ENCODE peak calls at places on chromosomes 1 and 21, in four cellular contexts. One of them, this sample, is unnamed.

GRCh38 chr1:26598890-26599289 is 69.3 kb downstream of the RPS6KA1 start:
- DNase-seq in IMR-90: no peak
- DNase-seq in GM12891: no peak
- DNase-seq in A549: no peak
- DNase-seq in this sample: no peak

GRCh38 chr1:3463013-3463385 is 8.5 kb downstream of the ARHGEF16 start:
- DNase-seq in IMR-90: no peak
- DNase-seq in GM12891: no peak
- DNase-seq in A549: no peak
- DNase-seq in this sample: no peak

GRCh38 chr1:21337010-21337437 is 46.8 kb upstream of the ECE1 start:
- DNase-seq in IMR-90: no peak
- DNase-seq in GM12891: no peak
- DNase-seq in A549: no peak
- DNase-seq in this sample: no peak

GRCh38 chr1:161427733-161428516 is 60.2 kb upstream of the CFAP126 start:
- DNase-seq in IMR-90: peak; percentile 68
- DNase-seq in GM12891: no peak
- DNase-seq in A549: peak; percentile 82
- DNase-seq in this sample: peak; percentile 50

GRCh38 chr21:17869115-17869514 is 50.0 kb upstream of the C21orf91 start:
- DNase-seq in IMR-90: no peak
- DNase-seq in GM12891: no peak
- DNase-seq in A549: no peak
- DNase-seq in this sample: no peak

GRCh38 chr1:69744381-69744780 is 176.7 kb downstream of the LRRC7 start:
- DNase-seq in IMR-90: no peak
- DNase-seq in GM12891: no peak
- DNase-seq in A549: no peak
- DNase-seq in this sample: no peak

GRCh38 chr1:223776075-223776814 is 63.9 kb downstream of the CAPN2 start:
- DNase-seq in IMR-90: peak; percentile 91
- DNase-seq in GM12891: no peak
- DNase-seq in A549: peak; percentile 83
- DNase-seq in this sample: peak; percentile 57

GRCh38 chr1:24048205-24048869 is 63.6 kb downstream of the MYOM3 start:
- DNase-seq in IMR-90: no peak
- DNase-seq in GM12891: no peak
- DNase-seq in A549: no peak
- DNase-seq in this sample: no peak

GRCh38 chr1:212525479-212526110 is 83.0 kb upstream of the ATF3 start:
- DNase-seq in IMR-90: peak; percentile 62
- DNase-seq in GM12891: no peak
- DNase-seq in A549: no peak
- DNase-seq in this sample: peak; percentile 31

GRCh38 chr1:101816262-101816661 is 180.5 kb downstream of the OLFM3 start:
- DNase-seq in IMR-90: no peak
- DNase-seq in GM12891: no peak
- DNase-seq in A549: no peak
- DNase-seq in this sample: no peak

GRCh38 chr1:56453016-56453721 is 126.2 kb downstream of the PLPP3 start:
- DNase-seq in IMR-90: no peak
- DNase-seq in GM12891: no peak
- DNase-seq in A549: no peak
- DNase-seq in this sample: no peak

GRCh38 chr1:198677027-198677426 is 38.2 kb downstream of the PTPRC start:
- DNase-seq in IMR-90: no peak
- DNase-seq in GM12891: no peak
- DNase-seq in A549: no peak
- DNase-seq in this sample: no peak

GRCh38 chr1:109642610-109643009 is 13.3 kb upstream of the GSTM4 start:
- DNase-seq in IMR-90: peak; percentile 68
- DNase-seq in GM12891: no peak
- DNase-seq in A549: no peak
- DNase-seq in this sample: no peak

GRCh38 chr1:73593804-73594203 is 604.2 kb downstream of the LRRIQ3 start:
- DNase-seq in IMR-90: no peak
- DNase-seq in GM12891: no peak
- DNase-seq in A549: no peak
- DNase-seq in this sample: no peak

GRCh38 chr1:226702957-226703831 is 35.9 kb downstream of the ITPKB start:
- DNase-seq in IMR-90: peak; percentile 94
- DNase-seq in GM12891: peak; percentile 84
- DNase-seq in A549: peak; percentile 60
- DNase-seq in this sample: peak; percentile 65

GRCh38 chr1:17419626-17420328 is 19.7 kb downstream of the RCC2 start:
- DNase-seq in IMR-90: peak; percentile 36
- DNase-seq in GM12891: peak; percentile 84
- DNase-seq in A549: peak; percentile 36
- DNase-seq in this sample: no peak

GRCh38 chr1:193143285-193143684 is 21.5 kb downstream of the CDC73 start:
- DNase-seq in IMR-90: peak; percentile 41
- DNase-seq in GM12891: no peak
- DNase-seq in A549: no peak
- DNase-seq in this sample: no peak

GRCh38 chr1:244349103-244349531 is 102.6 kb downstream of the ADSS2 start:
- DNase-seq in IMR-90: peak; percentile 91
- DNase-seq in GM12891: no peak
- DNase-seq in A549: peak; percentile 52
- DNase-seq in this sample: peak; percentile 45

GRCh38 chr21:28439852-28440251 is 552.8 kb downstream of the LTN1 start:
- DNase-seq in IMR-90: peak; percentile 73
- DNase-seq in GM12891: no peak
- DNase-seq in A549: no peak
- DNase-seq in this sample: no peak

GRCh38 chr1:21906173-21907078 is 30.7 kb downstream of the HSPG2 start:
- DNase-seq in IMR-90: peak; percentile 34
- DNase-seq in GM12891: no peak
- DNase-seq in A549: no peak
- DNase-seq in this sample: no peak

GRCh38 chr1:212515329-212515760 is 82.6 kb downstream of the NENF start:
- DNase-seq in IMR-90: no peak
- DNase-seq in GM12891: no peak
- DNase-seq in A549: no peak
- DNase-seq in this sample: no peak

GRCh38 chr1:107531065-107531908 is 390.4 kb downstream of the NTNG1 start:
- DNase-seq in IMR-90: no peak
- DNase-seq in GM12891: no peak
- DNase-seq in A549: no peak
- DNase-seq in this sample: no peak

GRCh38 chr1:196142111-196142510 is 466.1 kb downstream of the KCNT2 start:
- DNase-seq in IMR-90: no peak
- DNase-seq in GM12891: no peak
- DNase-seq in A549: no peak
- DNase-seq in this sample: no peak

GRCh38 chr1:54814571-54814970 is 13.4 kb upstream of the TTC22 start:
- DNase-seq in IMR-90: no peak
- DNase-seq in GM12891: no peak
- DNase-seq in A549: no peak
- DNase-seq in this sample: no peak

GRCh38 chr1:91885331-91885715 is 628 bp downstream of the TGFBR3 start:
- DNase-seq in IMR-90: peak; percentile 12
- DNase-seq in GM12891: peak; percentile 22
- DNase-seq in A549: no peak
- DNase-seq in this sample: peak; percentile 26

GRCh38 chr1:57736940-57737339 is 313.1 kb upstream of the DAB1 start:
- DNase-seq in IMR-90: no peak
- DNase-seq in GM12891: no peak
- DNase-seq in A549: no peak
- DNase-seq in this sample: no peak

GRCh38 chr1:26574690-26575349 is 45.3 kb downstream of the RPS6KA1 start:
- DNase-seq in IMR-90: peak; percentile 33
- DNase-seq in GM12891: no peak
- DNase-seq in A549: no peak
- DNase-seq in this sample: no peak

GRCh38 chr1:39407496-39407888 is 83.9 kb upstream of the BMP8A start:
- DNase-seq in IMR-90: no peak
- DNase-seq in GM12891: no peak
- DNase-seq in A549: no peak
- DNase-seq in this sample: no peak

GRCh38 chr1:35641233-35641866 is at the start of gene PSMB2:
- DNase-seq in IMR-90: peak; percentile 94
- DNase-seq in GM12891: peak; percentile 66
- DNase-seq in A549: peak; percentile 96
- DNase-seq in this sample: peak; percentile 69
- TF ChIP-seq POLR2A in IMR-90: peak; percentile 83
- TF ChIP-seq POLR2A in GM12891: peak; percentile 93
- TF ChIP-seq POLR2A in A549: peak; percentile 72
- TF ChIP-seq POLR2A in this sample: peak; percentile 75

DNA sequence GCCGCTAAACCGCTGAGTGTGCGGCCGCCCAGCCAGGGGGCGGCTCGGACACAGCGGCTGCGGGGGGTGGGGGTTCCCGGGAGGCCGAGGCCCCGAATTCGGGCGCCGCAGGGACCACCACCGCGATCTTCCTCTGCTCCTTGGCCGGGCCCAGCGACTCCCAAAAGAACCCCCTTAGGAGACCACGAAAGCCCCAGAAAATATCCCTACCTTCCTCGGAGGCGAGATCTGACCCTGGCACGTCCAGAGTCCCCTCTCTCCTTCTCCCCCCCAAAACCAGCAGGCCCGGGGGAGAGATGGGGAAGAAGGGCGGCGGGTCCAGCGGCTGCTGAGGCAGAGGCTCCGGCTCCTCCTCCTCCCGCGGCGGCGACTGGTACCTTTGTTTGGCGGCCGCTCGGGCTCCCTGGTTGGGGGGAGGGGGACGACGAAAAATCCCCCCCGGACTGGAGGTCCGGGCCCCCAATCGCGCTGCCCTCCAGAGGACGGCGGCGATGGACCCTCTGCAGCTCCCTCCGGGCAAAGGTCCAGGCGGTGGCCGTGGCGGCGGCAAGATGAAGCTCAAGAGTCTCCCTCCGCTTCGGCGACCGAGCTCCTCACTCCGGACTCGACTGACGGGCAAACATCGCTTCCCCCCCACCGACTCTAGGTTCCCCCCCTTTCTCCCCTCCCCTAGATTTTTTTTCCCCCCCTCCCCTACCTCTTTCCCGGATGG is at the start of gene ARID4B:
- DNase-seq in IMR-90: no peak
- DNase-seq in GM12891: peak; percentile 65
- DNase-seq in A549: no peak
- DNase-seq in this sample: peak; percentile 85
- TF ChIP-seq POLR2A in IMR-90: no peak
- TF ChIP-seq POLR2A in GM12891: no peak
- TF ChIP-seq POLR2A in A549: peak; percentile 76
- TF ChIP-seq POLR2A in this sample: peak; percentile 89

GRCh38 chr1:203684077-203684476 is 57.4 kb downstream of the ATP2B4 start:
- DNase-seq in IMR-90: no peak
- DNase-seq in GM12891: no peak
- DNase-seq in A549: no peak
- DNase-seq in this sample: no peak
- TF ChIP-seq POLR2A in IMR-90: no peak
- TF ChIP-seq POLR2A in GM12891: no peak
- TF ChIP-seq POLR2A in A549: no peak
- TF ChIP-seq POLR2A in this sample: no peak

GRCh38 chr1:242208021-242208420 is 209.1 kb upstream of the MAP1LC3C start:
- DNase-seq in IMR-90: no peak
- DNase-seq in GM12891: no peak
- DNase-seq in A549: no peak
- DNase-seq in this sample: no peak

GRCh38 chr1:242206994-242207393 is 208.1 kb upstream of the MAP1LC3C start:
- DNase-seq in IMR-90: no peak
- DNase-seq in GM12891: no peak
- DNase-seq in A549: no peak
- DNase-seq in this sample: no peak

GRCh38 chr1:242203290-242203689 is 204.4 kb upstream of the MAP1LC3C start:
- DNase-seq in IMR-90: no peak
- DNase-seq in GM12891: no peak
- DNase-seq in A549: no peak
- DNase-seq in this sample: no peak

GRCh38 chr1:242209063-242209462 is 210.2 kb upstream of the MAP1LC3C start:
- DNase-seq in IMR-90: no peak
- DNase-seq in GM12891: no peak
- DNase-seq in A549: no peak
- DNase-seq in this sample: no peak

GRCh38 chr1:242205622-242206489 is 207.0 kb upstream of the MAP1LC3C start:
- DNase-seq in IMR-90: no peak
- DNase-seq in GM12891: no peak
- DNase-seq in A549: no peak
- DNase-seq in this sample: no peak
- TF ChIP-seq POLR2A in IMR-90: no peak
- TF ChIP-seq POLR2A in GM12891: no peak
- TF ChIP-seq POLR2A in A549: no peak
- TF ChIP-seq POLR2A in this sample: no peak

DNA sequence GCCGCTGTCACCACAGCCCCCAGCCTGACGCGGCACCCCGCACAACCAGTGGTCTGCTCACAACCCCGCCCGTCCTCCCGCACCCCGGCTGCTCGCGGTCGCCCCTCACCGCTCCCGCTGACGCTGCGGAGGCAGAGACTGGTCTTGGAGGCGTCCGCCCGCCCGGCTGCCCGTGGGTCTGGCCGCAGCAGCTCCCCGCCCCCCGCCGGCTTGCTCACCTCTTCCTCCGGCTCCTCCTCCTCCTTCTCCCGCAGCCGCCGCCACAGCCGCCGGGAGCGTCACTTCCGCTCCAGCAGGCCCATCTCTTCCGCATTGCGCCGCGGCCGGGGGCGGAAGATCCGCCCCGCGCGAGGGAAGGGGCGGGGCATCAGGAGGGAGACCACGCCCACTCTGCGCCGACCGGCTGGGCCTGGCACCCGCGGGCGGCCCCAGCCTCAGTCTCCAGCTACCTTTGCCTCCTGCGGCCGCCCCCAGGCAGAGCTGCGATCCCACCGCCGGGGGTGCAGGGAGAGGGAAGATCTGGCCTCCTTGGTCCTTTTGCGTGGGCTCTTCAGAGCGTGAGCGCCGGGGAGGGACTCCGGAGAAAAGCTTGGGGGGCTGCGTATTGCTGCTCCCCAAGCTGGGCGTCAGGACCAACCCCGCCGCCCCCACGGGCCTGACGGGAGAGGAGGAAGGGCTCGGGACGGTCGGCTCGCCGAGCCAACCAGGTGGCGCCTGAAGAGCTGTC is at the start of gene SYNJ1:
- DNase-seq in IMR-90: peak; percentile 91
- DNase-seq in GM12891: peak; percentile 95
- DNase-seq in A549: peak; percentile 86
- DNase-seq in this sample: peak; percentile 96
- TF ChIP-seq POLR2A in IMR-90: peak; percentile 82
- TF ChIP-seq POLR2A in GM12891: no peak
- TF ChIP-seq POLR2A in A549: peak; percentile 63
- TF ChIP-seq POLR2A in this sample: peak; percentile 88

GRCh38 chr1:94324168-94324544 is 86.8 kb upstream of the ARHGAP29 start:
- DNase-seq in IMR-90: peak; percentile 30
- DNase-seq in GM12891: no peak
- DNase-seq in A549: no peak
- DNase-seq in this sample: no peak
- TF ChIP-seq POLR2A in IMR-90: no peak
- TF ChIP-seq POLR2A in GM12891: no peak
- TF ChIP-seq POLR2A in A549: no peak
- TF ChIP-seq POLR2A in this sample: no peak

GRCh38 chr1:201982082-201982922 is at the start of gene RNPEP:
- DNase-seq in IMR-90: peak; percentile 56
- DNase-seq in GM12891: peak; percentile 77
- DNase-seq in A549: peak; percentile 58
- DNase-seq in this sample: peak; percentile 76
- TF ChIP-seq POLR2A in IMR-90: peak; percentile 85
- TF ChIP-seq POLR2A in GM12891: peak; percentile 61
- TF ChIP-seq POLR2A in A549: peak; percentile 88
- TF ChIP-seq POLR2A in this sample: peak; percentile 91

This sample was measured in H54.